ENCODE peak calls at places on chromosomes 11 and 22, in seven cellular contexts. B is GM23248, W is PC-9, G is OCI-LY7, Q is MM.1S, N is SK-N-SH, C is Karpas-422. D is an unnamed sample.

GRCh38 chr22:39318507-39319283 is 728 bp downstream of the RPL3 start:
- DNase-seq in B (peak; percentile 47), W (no peak), G (peak; percentile 59), Q (peak; percentile 51), N (no peak), C (no peak), D (no peak)

GRCh38 chr22:49433044-49433443 is 394.6 kb downstream of the BRD1 start:
- DNase-seq in B (no peak), W (no peak), G (no peak), Q (no peak), N (no peak), C (no peak), D (no peak)

GRCh38 chr11:27795955-27796861 is 96.0 kb upstream of the BDNF start:
- DNase-seq in B (peak; percentile 9), W (no peak), G (no peak), Q (no peak), N (no peak), C (no peak), D (no peak)

GRCh38 chr11:73598719-73599379 is 937 bp upstream of the FAM168A start:
- DNase-seq in B (no peak), W (no peak), G (no peak), Q (no peak), N (no peak), C (no peak), D (no peak)

GRCh38 chr22:42511401-42511891 is 8.2 kb downstream of the RRP7A start:
- DNase-seq in B (no peak), W (no peak), G (peak; percentile 53), Q (no peak), N (no peak), C (no peak), D (no peak)

GRCh38 chr22:43884600-43885318 is 7.1 kb downstream of the PNPLA5 start:
- DNase-seq in B (peak; percentile 72), W (no peak), G (peak; percentile 56), Q (peak; percentile 45), N (peak; percentile 75), C (peak; percentile 78), D (peak; percentile 54)

GRCh38 chr22:23838686-23839468 is at the start of gene DERL3:
- DNase-seq in B (peak; percentile 94), W (peak; percentile 9), G (peak; percentile 100), Q (peak; percentile 100), N (peak; percentile 41), C (peak; percentile 100), D (peak; percentile 63)

GRCh38 chr11:120020486-120020885 is 117.4 kb downstream of the TRIM29 start:
- DNase-seq in B (no peak), W (no peak), G (no peak), Q (no peak), N (peak; percentile 52), C (no peak), D (no peak)

GRCh38 chr11:92948116-92948515 is 21.3 kb upstream of the MTNR1B start:
- DNase-seq in B (no peak), W (no peak), G (no peak), Q (no peak), N (no peak), C (no peak), D (no peak)

GRCh38 chr11:119055901-119056300 is 1.1 kb downstream of the HYOU1 start:
- DNase-seq in B (peak; percentile 62), W (peak; percentile 47), G (peak; percentile 59), Q (peak; percentile 41), N (peak; percentile 64), C (peak; percentile 70), D (peak; percentile 52)

GRCh38 chr11:130055637-130056036 is 14.1 kb upstream of the APLP2 start:
- DNase-seq in B (peak; percentile 90), W (no peak), G (no peak), Q (no peak), N (no peak), C (no peak), D (no peak)

GRCh38 chr11:64787526-64788320 is 9.4 kb upstream of the SF1 start:
- DNase-seq in B (peak; percentile 76), W (peak; percentile 43), G (peak; percentile 63), Q (peak; percentile 47), N (peak; percentile 82), C (peak; percentile 85), D (peak; percentile 64)

GRCh38 chr22:26394787-26395186 is 34.3 kb upstream of the ASPHD2 start:
- DNase-seq in B (no peak), W (no peak), G (no peak), Q (no peak), N (no peak), C (no peak), D (no peak)

GRCh38 chr11:126920833-126921232 is 79.7 kb downstream of the KIRREL3 start:
- DNase-seq in B (no peak), W (no peak), G (no peak), Q (no peak), N (no peak), C (peak; percentile 47), D (no peak)

GRCh38 chr11:64801591-64802369 is 1.2 kb downstream of the MAP4K2 start:
- DNase-seq in B (no peak), W (no peak), G (peak; percentile 37), Q (no peak), N (peak; percentile 17), C (peak; percentile 55), D (no peak)

GRCh38 chr22:35195821-35196220 is 61.5 kb upstream of the HMGXB4 start:
- DNase-seq in B (no peak), W (no peak), G (no peak), Q (no peak), N (no peak), C (no peak), D (no peak)

GRCh38 chr11:47087801-47088200 is 88.9 kb downstream of the ARFGAP2 start:
- DNase-seq in B (no peak), W (no peak), G (peak; percentile 51), Q (no peak), N (no peak), C (peak; percentile 69), D (no peak)

GRCh38 chr11:638616-639323 is 1.7 kb downstream of the DRD4 start:
- DNase-seq in B (peak; percentile 39), W (no peak), G (no peak), Q (no peak), N (peak; percentile 30), C (no peak), D (no peak)
- H2AFZ ChIP-seq in B (no peak overlapping the region), W (no peak overlapping the region), G (no peak overlapping the region), Q (no peak overlapping the region), N (no peak overlapping the region), C (no peak overlapping the region), D (no peak overlapping the region)

GRCh38 chr11:132898676-132899075 is 633.6 kb downstream of the OPCML start:
- DNase-seq in B (no peak), W (no peak), G (no peak), Q (no peak), N (no peak), C (no peak), D (no peak)

GRCh38 chr11:132901638-132902610 is 630.4 kb downstream of the OPCML start:
- DNase-seq in B (peak; percentile 26), W (no peak), G (no peak), Q (no peak), N (no peak), C (no peak), D (no peak)

GRCh38 chr11:132895340-132895739 is 637.0 kb downstream of the OPCML start:
- DNase-seq in B (peak; percentile 18), W (no peak), G (no peak), Q (no peak), N (no peak), C (no peak), D (no peak)

GRCh38 chr11:132894598-132894997 is 637.7 kb downstream of the OPCML start:
- DNase-seq in B (no peak), W (no peak), G (no peak), Q (no peak), N (no peak), C (no peak), D (no peak)

GRCh38 chr11:132898021-132898420 is 634.3 kb downstream of the OPCML start:
- DNase-seq in B (no peak), W (no peak), G (no peak), Q (no peak), N (no peak), C (no peak), D (no peak)
- H3K9me2 ChIP-seq in B (no peaks in the 10 kb centered on the region), W (no peaks in the 10 kb centered on the region), G (no peaks in the 10 kb centered on the region), Q (no peaks in the 10 kb centered on the region), N (no peaks in the 10 kb centered on the region), C (no peaks in the 10 kb centered on the region), D (no peaks in the 10 kb centered on the region)

DNA sequence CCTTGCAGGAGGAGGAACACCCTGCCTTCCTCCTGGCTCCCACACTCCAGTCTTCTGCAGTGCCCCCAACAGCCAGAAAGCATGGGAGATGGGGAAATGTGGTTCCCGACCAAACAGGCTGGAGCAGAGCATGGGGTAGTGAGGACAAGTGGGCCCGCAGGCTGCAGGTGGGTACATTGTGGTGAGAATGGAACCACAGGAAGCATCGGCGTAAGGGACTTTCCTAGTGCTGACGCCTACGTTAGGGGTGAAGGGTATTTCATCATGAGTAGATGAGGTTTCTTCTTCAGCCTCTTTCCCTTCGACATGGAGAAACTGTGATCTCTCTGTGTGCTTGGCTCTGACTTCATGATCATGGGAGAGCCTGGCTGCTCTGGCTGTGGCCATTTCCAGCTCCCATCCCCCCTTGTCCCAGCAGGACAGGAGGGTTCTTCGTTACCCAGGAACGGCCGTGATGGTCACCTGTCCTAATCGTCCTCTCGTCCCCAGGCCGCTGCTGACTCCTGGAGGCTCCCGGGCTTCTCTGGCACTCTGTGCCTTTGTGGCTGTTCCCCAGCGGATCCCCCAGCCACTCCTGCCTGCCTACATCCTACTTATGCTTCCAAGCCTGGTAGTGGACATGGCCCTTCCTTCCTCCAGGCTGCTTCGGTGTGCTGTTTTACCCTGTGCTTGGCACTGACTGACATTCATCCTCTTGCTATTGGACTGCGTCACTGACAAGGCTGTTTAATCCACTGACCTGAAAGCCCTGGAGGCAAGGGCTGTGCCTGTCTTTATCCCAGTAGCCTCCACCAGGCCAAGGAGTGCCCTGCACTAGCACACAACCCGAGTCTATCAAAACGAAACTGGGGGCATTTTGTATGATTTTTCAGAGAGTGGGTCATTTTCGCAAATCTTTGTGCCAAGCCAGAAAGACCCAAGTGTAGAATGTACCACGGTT is 65.2 kb upstream of the CECR2 start:
- DNase-seq in B (no peak), W (no peak), G (peak; percentile 41), Q (peak; percentile 70), N (no peak), C (no peak), D (no peak)
- H2AFZ ChIP-seq in B (no peak overlapping the region), W (no peak overlapping the region), G (peak overlapping the region; percentile 34), Q (peak overlapping the region; percentile 35), N (no peak overlapping the region), C (no peak overlapping the region), D (no peak overlapping the region)

GRCh38 chr11:23732026-23732425 is 764.8 kb upstream of the LUZP2 start:
- DNase-seq in B (peak; percentile 6), W (no peak), G (no peak), Q (no peak), N (no peak), C (no peak), D (no peak)
- H3K9me2 ChIP-seq in B (no peaks in the 10 kb centered on the region), W (no peaks in the 10 kb centered on the region), G (no peaks in the 10 kb centered on the region), Q (no peaks in the 10 kb centered on the region), N (no peaks in the 10 kb centered on the region), C (no peaks in the 10 kb centered on the region), D (no peaks in the 10 kb centered on the region)

DNA sequence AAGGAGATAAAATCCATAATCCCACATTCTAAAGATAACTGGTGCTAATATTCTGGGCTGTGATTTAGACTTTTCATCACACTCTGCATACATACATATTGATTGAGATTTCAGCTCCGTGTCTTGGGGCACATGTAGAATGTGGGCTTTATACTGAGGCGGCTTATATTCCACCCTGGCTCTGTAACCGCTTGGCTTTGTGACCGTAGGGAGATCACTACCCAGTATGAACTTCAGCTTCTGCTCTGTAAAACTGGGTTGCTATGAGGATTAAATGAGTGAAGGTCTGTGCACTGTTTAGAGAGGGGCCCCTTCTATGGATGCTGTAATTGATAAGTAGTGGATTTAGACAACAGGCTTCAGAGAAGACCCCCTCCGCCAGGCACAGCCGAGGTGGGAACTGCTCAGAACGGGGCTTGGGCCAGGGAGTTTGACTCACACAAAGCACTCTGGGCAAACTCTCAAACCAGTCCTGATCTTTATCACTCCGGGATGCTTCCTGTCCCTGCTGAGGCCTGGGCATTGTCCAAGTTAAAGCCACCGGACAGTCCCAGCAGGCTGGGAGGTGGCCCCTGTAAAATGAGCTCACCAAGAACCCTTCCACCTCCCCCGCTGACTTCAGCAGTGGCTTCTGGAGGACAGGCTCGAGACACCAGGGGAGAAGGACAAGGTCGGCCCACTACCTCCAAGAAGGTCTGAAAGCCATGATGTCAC is 17.2 kb downstream of the KIAA1671 start:
- DNase-seq in B (peak; percentile 82), W (peak; percentile 88), G (no peak), Q (no peak), N (peak; percentile 85), C (no peak), D (peak; percentile 85)
- H2AFZ ChIP-seq in B (no peak overlapping the region), W (no peak overlapping the region), G (no peak overlapping the region), Q (no peak overlapping the region), N (peak overlapping the region; percentile 44), C (no peak overlapping the region), D (no peak overlapping the region)

D was measured in PC-3.